ENCODE peak calls at places on chromosomes 16 and 17, in four cellular contexts. One of them, this sample, is unnamed.

GRCh38 chr17:72400863-72401262 is 280.0 kb downstream of the SOX9 start:
- DNase-seq in fibroblast of the aortic adventitia: no peak
- DNase-seq in esophagus squamous epithelium: no peak
- DNase-seq in body of pancreas: no peak
- DNase-seq in this sample: no peak

GRCh38 chr17:7207120-7208001 is 12.3 kb downstream of the DLG4 start:
- DNase-seq in fibroblast of the aortic adventitia: peak
- DNase-seq in esophagus squamous epithelium: no peak
- DNase-seq in body of pancreas: no peak
- DNase-seq in this sample: no peak

GRCh38 chr17:74474043-74474792 is 7.8 kb downstream of the CD300A start:
- DNase-seq in fibroblast of the aortic adventitia: no peak
- DNase-seq in esophagus squamous epithelium: no peak
- DNase-seq in body of pancreas: no peak
- DNase-seq in this sample: no peak

GRCh38 chr17:36504156-36504545 is 17.7 kb downstream of the ZNHIT3 start:
- DNase-seq in fibroblast of the aortic adventitia: no peak
- DNase-seq in esophagus squamous epithelium: no peak
- DNase-seq in body of pancreas: no peak
- DNase-seq in this sample: no peak

GRCh38 chr16:64773184-64773583 is 348.7 kb downstream of the CDH11 start:
- DNase-seq in fibroblast of the aortic adventitia: no peak
- DNase-seq in esophagus squamous epithelium: no peak
- DNase-seq in body of pancreas: no peak
- DNase-seq in this sample: no peak

GRCh38 chr16:77336637-77337036 is 98.2 kb downstream of the ADAMTS18 start:
- DNase-seq in fibroblast of the aortic adventitia: peak
- DNase-seq in esophagus squamous epithelium: no peak
- DNase-seq in body of pancreas: no peak
- DNase-seq in this sample: no peak

GRCh38 chr16:9092963-9093477 is 1.6 kb downstream of the HAPSTR1 start:
- DNase-seq in fibroblast of the aortic adventitia: no peak
- DNase-seq in esophagus squamous epithelium: no peak
- DNase-seq in body of pancreas: peak
- DNase-seq in this sample: peak

GRCh38 chr17:83028851-83029250 is 50.6 kb upstream of the METRNL start:
- DNase-seq in fibroblast of the aortic adventitia: no peak
- DNase-seq in esophagus squamous epithelium: no peak
- DNase-seq in body of pancreas: no peak
- DNase-seq in this sample: no peak

GRCh38 chr16:9844361-9844760 is 337.9 kb downstream of the GRIN2A start:
- DNase-seq in fibroblast of the aortic adventitia: peak
- DNase-seq in esophagus squamous epithelium: no peak
- DNase-seq in body of pancreas: no peak
- DNase-seq in this sample: no peak

GRCh38 chr16:10947211-10947787 is 2.9 kb downstream of the CLEC16A start:
- DNase-seq in fibroblast of the aortic adventitia: no peak
- DNase-seq in esophagus squamous epithelium: no peak
- DNase-seq in body of pancreas: no peak
- DNase-seq in this sample: no peak

GRCh38 chr16:77277571-77277970 is 78.4 kb downstream of the SYCE1L start:
- DNase-seq in fibroblast of the aortic adventitia: no peak
- DNase-seq in esophagus squamous epithelium: no peak
- DNase-seq in body of pancreas: no peak
- DNase-seq in this sample: no peak

GRCh38 chr17:29115906-29116651 is 64.1 kb downstream of the MYO18A start:
- DNase-seq in fibroblast of the aortic adventitia: peak
- DNase-seq in esophagus squamous epithelium: no peak
- DNase-seq in body of pancreas: peak
- DNase-seq in this sample: peak
- TF ChIP-seq CTCF in fibroblast of the aortic adventitia: peak
- TF ChIP-seq CTCF in esophagus squamous epithelium: peak
- TF ChIP-seq CTCF in body of pancreas: no peak
- TF ChIP-seq CTCF in this sample: peak

GRCh38 chr16:24837969-24838368 is 7.8 kb upstream of the SLC5A11 start:
- DNase-seq in fibroblast of the aortic adventitia: no peak
- DNase-seq in esophagus squamous epithelium: no peak
- DNase-seq in body of pancreas: no peak
- DNase-seq in this sample: no peak

GRCh38 chr16:24836836-24837235 is 8.9 kb upstream of the SLC5A11 start:
- DNase-seq in fibroblast of the aortic adventitia: no peak
- DNase-seq in esophagus squamous epithelium: no peak
- DNase-seq in body of pancreas: no peak
- DNase-seq in this sample: no peak

GRCh38 chr16:24838554-24839266 is 7.1 kb upstream of the SLC5A11 start:
- DNase-seq in fibroblast of the aortic adventitia: peak
- DNase-seq in esophagus squamous epithelium: no peak
- DNase-seq in body of pancreas: peak
- DNase-seq in this sample: peak

GRCh38 chr16:24833352-24833751 is 12.4 kb upstream of the SLC5A11 start:
- DNase-seq in fibroblast of the aortic adventitia: no peak
- DNase-seq in esophagus squamous epithelium: no peak
- DNase-seq in body of pancreas: no peak
- DNase-seq in this sample: no peak

GRCh38 chr16:24834459-24835335 is 11.1 kb upstream of the SLC5A11 start:
- DNase-seq in fibroblast of the aortic adventitia: peak
- DNase-seq in esophagus squamous epithelium: no peak
- DNase-seq in body of pancreas: no peak
- DNase-seq in this sample: peak
- TF ChIP-seq CTCF in fibroblast of the aortic adventitia: peak
- TF ChIP-seq CTCF in esophagus squamous epithelium: peak
- TF ChIP-seq CTCF in body of pancreas: no peak
- TF ChIP-seq CTCF in this sample: peak

GRCh38 chr16:55622302-55622701 is 33.5 kb upstream of the SLC6A2 start:
- DNase-seq in fibroblast of the aortic adventitia: no peak
- DNase-seq in esophagus squamous epithelium: no peak
- DNase-seq in body of pancreas: no peak
- DNase-seq in this sample: no peak

GRCh38 chr16:55621771-55622170 is 34.0 kb upstream of the SLC6A2 start:
- DNase-seq in fibroblast of the aortic adventitia: no peak
- DNase-seq in esophagus squamous epithelium: no peak
- DNase-seq in body of pancreas: peak
- DNase-seq in this sample: no peak

GRCh38 chr16:55623640-55624039 is 32.1 kb upstream of the SLC6A2 start:
- DNase-seq in fibroblast of the aortic adventitia: no peak
- DNase-seq in esophagus squamous epithelium: no peak
- DNase-seq in body of pancreas: no peak
- DNase-seq in this sample: no peak

GRCh38 chr16:55624696-55625095 is 31.1 kb upstream of the SLC6A2 start:
- DNase-seq in fibroblast of the aortic adventitia: no peak
- DNase-seq in esophagus squamous epithelium: no peak
- DNase-seq in body of pancreas: no peak
- DNase-seq in this sample: no peak

DNA sequence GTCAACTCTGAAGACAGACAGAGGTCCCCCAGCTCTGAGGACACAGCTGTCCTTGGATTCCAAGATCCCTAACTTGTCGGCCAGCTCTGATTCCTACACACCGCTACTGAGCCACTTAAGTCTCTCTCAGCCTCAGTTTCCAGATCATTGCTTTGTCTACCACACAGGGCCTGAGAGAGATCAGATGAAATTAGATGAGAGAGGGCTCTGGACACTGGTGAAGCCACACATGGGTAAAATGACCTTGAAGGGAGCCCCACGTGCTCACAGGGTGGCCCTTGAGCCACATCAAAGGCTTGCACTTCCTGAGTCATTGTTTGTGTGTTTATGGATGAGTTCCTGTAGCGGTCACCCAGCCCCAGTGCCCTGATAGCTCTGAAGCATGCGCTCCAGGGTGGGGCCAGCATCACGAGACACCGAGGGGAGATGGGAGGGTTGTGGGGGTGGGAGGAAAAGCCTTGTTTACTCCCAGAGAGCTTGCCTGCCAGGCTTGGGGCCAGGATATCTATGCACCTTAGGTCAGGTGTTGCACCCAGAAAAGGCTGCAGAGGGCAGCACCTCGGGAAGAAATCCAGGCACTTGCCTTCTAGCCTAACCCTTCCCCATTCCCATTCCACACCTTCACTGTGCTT is 32.7 kb upstream of the SLC6A2 start:
- DNase-seq in fibroblast of the aortic adventitia: no peak
- DNase-seq in esophagus squamous epithelium: no peak
- DNase-seq in body of pancreas: peak
- DNase-seq in this sample: peak
- TF ChIP-seq CTCF in fibroblast of the aortic adventitia: no peak
- TF ChIP-seq CTCF in esophagus squamous epithelium: peak
- TF ChIP-seq CTCF in body of pancreas: no peak
- TF ChIP-seq CTCF in this sample: peak

GRCh38 chr17:64148699-64149098 is 18.8 kb upstream of the ERN1 start:
- DNase-seq in fibroblast of the aortic adventitia: no peak
- DNase-seq in esophagus squamous epithelium: no peak
- DNase-seq in body of pancreas: peak
- DNase-seq in this sample: peak
- TF ChIP-seq CTCF in fibroblast of the aortic adventitia: no peak
- TF ChIP-seq CTCF in esophagus squamous epithelium: peak
- TF ChIP-seq CTCF in body of pancreas: no peak
- TF ChIP-seq CTCF in this sample: peak

DNA sequence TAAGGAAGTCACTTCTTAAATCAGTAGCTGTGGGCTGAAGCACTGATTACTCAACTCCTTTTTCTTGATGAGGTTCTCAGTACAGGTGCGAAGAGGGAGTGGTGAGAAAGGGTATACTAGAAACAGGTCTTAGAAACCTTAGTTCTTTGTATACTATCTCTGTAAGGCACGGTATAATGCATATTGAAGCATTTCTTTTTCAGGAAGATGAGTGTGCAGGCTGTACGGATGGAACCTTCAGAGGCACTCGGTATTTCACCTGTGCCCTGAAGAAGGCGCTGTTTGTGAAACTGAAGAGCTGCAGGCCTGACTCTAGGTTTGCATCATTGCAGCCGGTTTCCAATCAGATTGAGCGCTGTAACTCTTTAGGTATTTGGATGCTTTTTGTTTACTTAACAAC is 39.2 kb downstream of the CYLD start:
- DNase-seq in fibroblast of the aortic adventitia: no peak
- DNase-seq in esophagus squamous epithelium: no peak
- DNase-seq in body of pancreas: no peak
- DNase-seq in this sample: no peak
- TF ChIP-seq CTCF in fibroblast of the aortic adventitia: no peak
- TF ChIP-seq CTCF in esophagus squamous epithelium: peak
- TF ChIP-seq CTCF in body of pancreas: no peak
- TF ChIP-seq CTCF in this sample: no peak

GRCh38 chr16:23506606-23506994 is 3.7 kb downstream of the GGA2 start:
- DNase-seq in fibroblast of the aortic adventitia: no peak
- DNase-seq in esophagus squamous epithelium: no peak
- DNase-seq in body of pancreas: no peak
- DNase-seq in this sample: no peak

GRCh38 chr16:23504453-23505179 is 5.7 kb downstream of the GGA2 start:
- DNase-seq in fibroblast of the aortic adventitia: peak
- DNase-seq in esophagus squamous epithelium: no peak
- DNase-seq in body of pancreas: peak
- DNase-seq in this sample: peak

GRCh38 chr16:23505180-23505665 is 5.1 kb downstream of the GGA2 start:
- DNase-seq in fibroblast of the aortic adventitia: no peak
- DNase-seq in esophagus squamous epithelium: no peak
- DNase-seq in body of pancreas: no peak
- DNase-seq in this sample: no peak

GRCh38 chr16:23504076-23504452 is 6.2 kb downstream of the GGA2 start:
- DNase-seq in fibroblast of the aortic adventitia: peak
- DNase-seq in esophagus squamous epithelium: no peak
- DNase-seq in body of pancreas: peak
- DNase-seq in this sample: no peak

GRCh38 chr16:23505942-23506605 is 4.2 kb downstream of the GGA2 start:
- DNase-seq in fibroblast of the aortic adventitia: no peak
- DNase-seq in esophagus squamous epithelium: no peak
- DNase-seq in body of pancreas: peak
- DNase-seq in this sample: no peak
- TF ChIP-seq CTCF in fibroblast of the aortic adventitia: no peak
- TF ChIP-seq CTCF in esophagus squamous epithelium: no peak
- TF ChIP-seq CTCF in body of pancreas: no peak
- TF ChIP-seq CTCF in this sample: no peak

DNA sequence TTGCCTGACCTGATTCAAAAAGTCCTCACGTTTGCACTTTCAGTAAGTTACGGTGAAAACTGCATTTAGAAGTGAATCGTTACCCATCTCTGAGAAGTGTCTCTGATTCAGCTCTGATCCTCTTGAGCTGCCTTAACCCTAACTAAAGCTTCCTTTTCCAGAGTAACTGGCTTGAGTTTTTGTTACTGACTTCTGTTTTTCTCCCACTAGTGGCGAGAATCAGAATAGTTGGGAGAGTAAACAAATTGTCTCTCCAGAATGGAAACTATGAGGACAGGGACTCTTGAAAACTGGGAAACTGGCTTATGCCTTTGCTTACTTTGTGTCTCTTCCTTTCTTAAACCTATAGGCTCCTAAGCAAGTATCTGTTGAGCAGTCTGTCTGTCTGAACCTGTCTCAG is 31.3 kb upstream of the KPNB1 start:
- DNase-seq in fibroblast of the aortic adventitia: no peak
- DNase-seq in esophagus squamous epithelium: no peak
- DNase-seq in body of pancreas: no peak
- DNase-seq in this sample: no peak
- TF ChIP-seq CTCF in fibroblast of the aortic adventitia: peak
- TF ChIP-seq CTCF in esophagus squamous epithelium: peak
- TF ChIP-seq CTCF in body of pancreas: no peak
- TF ChIP-seq CTCF in this sample: peak